ENCODE peak calls at places on chromosomes 4 and X, in six cellular contexts. J is HepG2, L is OCI-LY7, P is IMR-90, Q is SK-N-SH, I is fibroblast of lung. N is an unnamed sample. For H4K20me1, the result is how much of the 10 kb centered on the place peaks cover.

GRCh38 chr4:85928775-85929585 is 430.9 kb downstream of the MAPK10 start:
- DNase-seq in P (peak), L (no peak), J (peak), Q (no peak), I (peak), N (peak)

GRCh38 chr4:149048451-149049143 is 606.4 kb upstream of the NR3C2 start:
- DNase-seq in Q (no peak), J (no peak), L (no peak), I (no peak), P (no peak), N (no peak)

GRCh38 chrX:9370888-9371287 is 94.0 kb upstream of the TBL1X start:
- DNase-seq in J (no peak), L (no peak), P (peak), Q (no peak), I (peak), N (no peak)

GRCh38 chrX:12240491-12240890 is 102.2 kb downstream of the FRMPD4 start:
- DNase-seq in J (no peak), I (no peak), L (no peak), P (no peak), Q (no peak), N (no peak)

GRCh38 chr4:145881991-145882390 is 56.6 kb downstream of the ZNF827 start:
- DNase-seq in Q (no peak), P (no peak), I (no peak), L (peak), J (no peak), N (peak)

GRCh38 chr4:38572798-38573197 is 91.2 kb upstream of the KLF3 start:
- DNase-seq in L (no peak), I (peak), Q (no peak), J (no peak), P (no peak), N (no peak)

GRCh38 chrX:9166566-9166909 is 132.6 kb upstream of the FAM9B start:
- DNase-seq in P (no peak), I (no peak), L (no peak), Q (no peak), J (no peak), N (no peak)

GRCh38 chr4:174869334-174869733 is 40.3 kb upstream of the GLRA3 start:
- DNase-seq in J (no peak), I (no peak), Q (no peak), L (no peak), P (no peak), N (no peak)

GRCh38 chrX:68648960-68649359 is 1.5 kb downstream of the STARD8 start:
- DNase-seq in Q (no peak), P (peak), I (no peak), L (no peak), J (no peak), N (no peak)

GRCh38 chr4:166493828-166494432 is 620.9 kb downstream of the TLL1 start:
- DNase-seq in Q (no peak), L (no peak), P (no peak), J (no peak), I (peak), N (peak)

GRCh38 chr4:108370291-108370690 is 201.6 kb upstream of the LEF1 start:
- DNase-seq in P (no peak), J (no peak), I (no peak), Q (no peak), L (no peak), N (no peak)

GRCh38 chr4:153485860-153486259 is 19.7 kb downstream of the TMEM131L start:
- DNase-seq in I (no peak), L (no peak), J (no peak), P (no peak), Q (no peak), N (no peak)

GRCh38 chr4:181569553-181569952 is 673.6 kb upstream of the TENM3 start:
- DNase-seq in P (peak), L (peak), J (peak), I (peak), Q (peak), N (peak)

GRCh38 chrX:129726307-129727111 is 12.3 kb upstream of the XPNPEP2 start:
- DNase-seq in P (peak), I (peak), L (peak), Q (peak), J (peak), N (peak)

GRCh38 chrX:134026732-134027311 is 41.4 kb upstream of the GPC3 start:
- DNase-seq in L (no peak), J (peak), Q (peak), I (peak), P (peak), N (peak)

GRCh38 chrX:118724775-118725174 is 2.6 kb upstream of the IL13RA1 start:
- DNase-seq in I (peak), Q (no peak), J (peak), L (no peak), P (peak), N (no peak)

GRCh38 chr4:24419147-24420034 is 165.0 kb downstream of the DHX15 start:
- DNase-seq in Q (peak), I (peak), L (peak), P (peak), J (peak), N (peak)

GRCh38 chr4:97103252-97103651 is 1040.0 kb downstream of the STPG2 start:
- DNase-seq in P (no peak), I (no peak), J (no peak), L (no peak), Q (no peak), N (no peak)

GRCh38 chr4:2950221-2950989 is 12.8 kb downstream of the NOP14 start:
- DNase-seq in Q (no peak), J (no peak), L (no peak), I (no peak), P (peak), N (no peak)
- H4K20me1 ChIP-seq in Q (under half), J (under half), L (under half), I (under half), P (under half), N (under half)

DNA sequence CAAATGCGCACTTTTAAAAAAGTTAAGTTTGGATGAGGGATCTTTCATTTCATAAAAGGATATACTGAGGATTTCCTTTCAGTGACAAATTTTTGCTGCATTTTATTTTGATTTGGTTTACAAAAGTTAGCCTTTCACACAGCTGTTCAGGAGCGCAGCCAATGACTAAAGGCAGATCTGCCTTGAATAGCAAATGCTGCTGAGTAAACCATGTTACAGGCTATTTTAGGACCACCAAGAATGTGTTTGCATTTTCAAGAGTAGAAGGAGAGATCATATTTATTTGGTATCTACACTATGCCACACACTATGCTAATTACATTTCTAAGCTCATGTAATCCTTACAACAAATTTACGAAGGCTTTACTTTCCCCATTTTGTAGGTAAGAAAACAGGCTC is 92.1 kb downstream of the MAMLD1 start:
- DNase-seq in P (peak), L (no peak), Q (no peak), J (no peak), I (peak), N (no peak)
- H3K4me3 ChIP-seq in P (no peak), L (no peak), Q (no peak), J (no peak), I (no peak), N (no peak)

DNA sequence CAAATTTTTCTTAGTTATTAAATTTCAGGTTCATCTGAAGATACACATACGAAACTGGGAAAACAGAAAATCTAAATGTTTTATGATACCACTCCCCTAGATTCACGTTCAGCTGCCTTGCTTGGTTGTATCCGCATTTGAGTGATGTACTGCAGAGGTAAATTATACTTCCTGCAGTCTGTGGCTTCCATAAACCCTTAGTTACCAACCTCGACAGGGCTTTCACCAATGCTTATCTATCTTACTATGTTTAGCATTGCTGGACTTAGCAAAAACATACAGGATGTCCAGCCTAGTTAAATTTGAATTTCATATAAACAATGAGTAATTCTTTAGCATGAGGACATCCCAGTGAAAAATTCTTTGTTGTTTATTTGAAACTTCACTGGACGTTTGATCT is 108.8 kb downstream of the TMA16 start:
- DNase-seq in Q (no peak), J (no peak), L (peak), I (peak), P (peak), N (no peak)
- H4K20me1 ChIP-seq in Q (under half), J (under half), L (under half), I (under half), P (under half), N (under half)

GRCh38 chr4:100516225-100516624 is 1.6 kb downstream of the EMCN start:
- DNase-seq in L (no peak), I (no peak), J (no peak), P (no peak), Q (no peak), N (no peak)

GRCh38 chr4:100511906-100512305 is 5.9 kb downstream of the EMCN start:
- DNase-seq in J (no peak), L (no peak), P (no peak), I (no peak), Q (no peak), N (no peak)

GRCh38 chr4:100519205-100519604 is 1.4 kb upstream of the EMCN start:
- DNase-seq in J (no peak), Q (no peak), I (no peak), P (no peak), L (no peak), N (no peak)

DNA sequence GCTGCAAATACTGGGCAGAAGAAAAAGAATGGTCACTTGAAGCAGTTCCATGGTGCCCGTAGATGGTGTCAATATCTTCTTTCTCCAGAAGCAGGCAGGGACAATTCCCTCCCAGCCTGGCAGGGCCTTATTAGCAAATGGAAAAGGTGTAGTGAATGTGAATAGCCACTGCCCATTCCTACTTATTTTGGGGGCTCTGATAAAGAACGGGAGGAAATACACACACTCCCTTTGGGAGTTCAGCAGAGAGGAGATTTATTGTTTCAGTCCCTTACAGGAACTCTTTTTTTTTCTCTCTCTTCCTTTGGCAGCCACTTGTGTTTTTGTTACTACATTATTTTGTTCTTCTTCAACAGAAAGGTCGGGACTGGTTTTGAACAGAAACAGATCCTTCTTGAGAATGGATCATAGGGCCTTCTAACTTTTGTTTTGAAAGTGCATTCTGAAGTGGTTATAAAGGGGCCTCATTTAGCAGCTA is at the start of gene EMCN:
- DNase-seq in J (no peak), P (no peak), L (no peak), I (no peak), Q (no peak), N (no peak)
- H3K4me3 ChIP-seq in J (no peak), P (no peak), L (no peak), I (no peak), Q (no peak), N (no peak)

DNA sequence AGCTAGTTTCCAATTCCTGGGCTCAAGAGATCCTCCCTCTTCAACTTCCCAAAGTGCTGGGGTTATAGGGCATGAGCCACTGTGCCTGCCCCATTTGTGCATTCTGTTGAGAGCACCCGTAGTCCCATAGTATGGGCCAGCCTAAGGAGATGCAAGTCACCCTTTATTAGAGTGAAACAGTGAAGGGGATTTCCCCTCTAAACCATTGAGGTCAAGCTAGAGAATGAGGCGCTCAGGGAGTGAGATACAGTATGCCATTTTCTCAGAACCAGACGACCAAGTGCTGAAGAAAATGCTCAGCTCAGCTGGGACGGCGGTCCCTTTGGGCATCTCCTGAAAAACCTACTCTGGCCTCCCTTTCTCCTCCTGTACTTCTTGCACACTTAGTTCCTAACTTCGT is 18.7 kb downstream of the RNF4 start:
- DNase-seq in Q (no peak), L (no peak), J (no peak), I (no peak), P (no peak), N (no peak)
- H4K20me1 ChIP-seq in Q (half or more), L (under half), J (under half), I (under half), P (half or more), N (half or more)

DNA sequence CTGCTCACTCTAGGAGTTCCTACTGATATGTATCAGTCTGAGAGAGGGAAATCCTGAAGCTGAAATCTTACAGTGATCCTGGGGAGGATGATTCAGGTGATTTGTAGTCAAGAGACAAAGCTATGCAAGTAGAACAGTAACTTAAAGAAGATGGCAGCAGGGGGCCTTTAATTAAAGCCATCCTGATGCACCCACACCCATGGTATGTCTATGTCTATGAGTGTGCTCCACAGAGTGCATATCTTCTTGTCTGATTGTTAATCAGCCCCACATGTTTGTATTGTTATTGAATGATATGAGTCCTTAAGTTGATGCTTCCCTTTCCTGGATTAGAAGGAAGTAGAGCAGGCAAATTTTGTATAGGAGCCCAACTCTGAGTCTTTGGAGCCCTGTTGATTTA is 78.8 kb downstream of the NHS start:
- DNase-seq in I (no peak), J (no peak), P (no peak), L (no peak), Q (no peak), N (no peak)
- H3K4me3 ChIP-seq in I (no peak), J (no peak), P (no peak), L (no peak), Q (no peak), N (no peak)

GRCh38 chr4:118826723-118827444 is 9.0 kb downstream of the SEC24D start:
- DNase-seq in L (no peak), J (peak), P (no peak), Q (no peak), I (no peak), N (no peak)
- H4K20me1 ChIP-seq in L (under half), J (under half), P (half or more), Q (half or more), I (under half), N (half or more)

N was measured in hepatocyte.